ENCODE peak calls at places on chromosomes 2 and 18, in six cellular contexts. A is heart left ventricle, X is pancreas, E is psoas muscle, O is heart right ventricle, L is IMR-90. N is an unnamed sample. For H3K4me1, the result is how much of the 10 kb centered on the place peaks cover.

GRCh38 chr2:219104107-219105050 is 43.7 kb upstream of the IHH start:
- DNase-seq in X (no peak), E (no peak), L (peak), O (no peak), A (no peak), N (no peak)

GRCh38 chr2:57368190-57368589 is 678.4 kb upstream of the VRK2 start:
- DNase-seq in A (no peak), E (no peak), L (no peak), O (no peak), X (no peak), N (no peak)

GRCh38 chr18:12287131-12287681 is 20.8 kb upstream of the TUBB6 start:
- DNase-seq in A (peak), L (no peak), E (no peak), X (no peak), O (no peak), N (no peak)

GRCh38 chr18:13610517-13610916 is 115.8 kb downstream of the FAM210A start:
- DNase-seq in E (no peak), A (no peak), X (no peak), L (no peak), O (no peak), N (peak)

GRCh38 chr2:218890369-218890768 is 9.7 kb downstream of the WNT10A start:
- DNase-seq in E (no peak), O (no peak), X (no peak), L (no peak), A (no peak), N (no peak)

GRCh38 chr2:231611273-231612198 is 18.9 kb downstream of the TEX44 start:
- DNase-seq in X (peak), A (no peak), E (no peak), O (peak), L (peak), N (peak)

GRCh38 chr2:12176621-12177020 is 430.2 kb downstream of the LPIN1 start:
- DNase-seq in O (no peak), L (no peak), X (no peak), E (no peak), A (no peak), N (no peak)

GRCh38 chr2:121608367-121608766 is 40.9 kb downstream of the CLASP1 start:
- DNase-seq in A (no peak), E (no peak), O (no peak), L (peak), X (no peak), N (no peak)

GRCh38 chr2:64114063-64114911 is 29.9 kb downstream of the PELI1 start:
- DNase-seq in O (no peak), E (no peak), X (no peak), L (peak), A (no peak), N (no peak)
- H3K4me1 ChIP-seq in O (under half), E (under half), X (half or more), L (under half), A (half or more), N (under half)

GRCh38 chr2:201223089-201224073 is 37.0 kb upstream of the CASP8 start:
- DNase-seq in A (no peak), X (no peak), L (no peak), O (no peak), E (no peak), N (no peak)
- H3K4me3 ChIP-seq in A (no peak), X (no peak), L (no peak), O (no peak), E (no peak), N (no peak)

GRCh38 chr18:58228176-58228575 is 184.2 kb downstream of the NEDD4L start:
- DNase-seq in E (no peak), A (no peak), X (no peak), O (no peak), L (no peak), N (no peak)
- H3K4me1 ChIP-seq in E (under half), A (under half), X (half or more), O (under half), L (under half), N (under half)

GRCh38 chr2:38260972-38261371 is 116.1 kb downstream of the ATL2 start:
- DNase-seq in O (no peak), E (no peak), A (no peak), X (no peak), L (no peak), N (no peak)
- H3K4me3 ChIP-seq in O (no peak), E (peak), A (no peak), X (no peak), L (no peak), N (no peak)

GRCh38 chr2:2574401-2575184 is 243.5 kb upstream of the MYT1L start:
- DNase-seq in X (no peak), E (peak), L (no peak), A (no peak), O (no peak), N (peak)
- H3K4me1 ChIP-seq in X (under half), E (under half), L (under half), A (under half), O (under half), N (under half)

DNA sequence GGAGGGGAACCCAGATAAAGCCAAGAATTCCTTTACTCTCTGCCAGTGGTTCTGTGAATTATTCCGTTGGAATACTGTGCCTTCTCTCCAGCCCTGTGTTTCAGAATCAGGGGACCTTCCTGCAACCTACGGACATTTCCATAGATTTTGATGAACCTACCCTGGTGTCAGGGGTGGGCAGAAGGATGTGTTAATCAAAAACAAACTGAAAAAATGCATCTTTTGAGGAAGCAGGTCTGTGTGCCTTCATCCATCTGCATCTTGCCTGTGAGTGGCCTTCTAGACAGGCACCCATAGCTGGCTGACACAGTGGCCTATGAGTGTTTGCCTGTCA is 46.1 kb upstream of the ITGA6 start:
- DNase-seq in E (no peak), L (no peak), X (no peak), A (no peak), O (no peak), N (no peak)
- H3K4me3 ChIP-seq in E (no peak), L (no peak), X (no peak), A (no peak), O (no peak), N (no peak)

GRCh38 chr2:136205615-136206014 is 87.7 kb upstream of the CXCR4 start:
- DNase-seq in L (no peak), E (no peak), O (no peak), A (no peak), X (no peak), N (no peak)

GRCh38 chr2:136208682-136209081 is 90.7 kb upstream of the CXCR4 start:
- DNase-seq in A (no peak), O (no peak), E (no peak), X (no peak), L (no peak), N (no peak)

GRCh38 chr2:136207665-136208064 is 89.7 kb upstream of the CXCR4 start:
- DNase-seq in O (no peak), X (no peak), L (no peak), A (no peak), E (no peak), N (no peak)

GRCh38 chr2:136206613-136207012 is 88.7 kb upstream of the CXCR4 start:
- DNase-seq in E (no peak), A (no peak), L (no peak), O (no peak), X (no peak), N (no peak)

DNA sequence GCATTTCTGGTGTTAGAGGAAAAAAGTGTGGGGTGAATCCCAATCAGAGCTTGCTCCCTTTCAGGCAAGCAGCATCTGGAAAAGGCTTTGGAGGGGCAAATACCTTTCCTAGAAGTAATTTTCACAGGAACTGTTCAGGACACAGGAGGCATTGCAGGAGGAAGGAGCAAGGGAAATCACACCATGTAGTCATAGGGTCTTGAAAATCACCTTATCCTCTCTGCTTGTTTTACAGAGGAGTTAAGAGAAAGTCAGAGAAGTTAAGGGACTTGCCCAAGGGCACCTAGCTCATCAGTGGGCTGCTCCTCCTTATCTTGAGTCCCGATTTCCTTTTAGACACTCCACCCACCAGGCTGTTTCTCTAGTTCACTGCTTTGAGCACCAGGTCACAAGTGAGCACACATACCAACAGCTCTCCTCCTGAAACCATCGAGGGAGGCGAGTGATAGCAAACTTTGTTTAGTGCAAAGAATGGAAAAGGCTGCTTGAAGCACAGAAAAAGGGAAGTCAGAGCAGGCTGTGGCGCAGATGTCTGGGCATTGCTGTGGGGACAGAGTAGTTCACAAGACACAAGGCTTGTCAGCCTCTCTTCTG is 89.2 kb upstream of the CXCR4 start:
- DNase-seq in L (no peak), O (no peak), X (no peak), A (no peak), E (peak), N (no peak)
- H3K4me1 ChIP-seq in L (under half), O (under half), X (under half), A (under half), E (under half), N (under half)

GRCh38 chr18:54608008-54608642 is 17.1 kb downstream of the DYNAP start:
- DNase-seq in E (no peak), L (peak), O (no peak), X (no peak), A (no peak), N (no peak)
- H3K4me3 ChIP-seq in E (peak), L (no peak), O (peak), X (no peak), A (no peak), N (no peak)

GRCh38 chr2:172137943-172138342 is 35.2 kb upstream of the DLX2 start:
- DNase-seq in L (no peak), E (no peak), X (no peak), O (no peak), A (no peak), N (no peak)
- H3K4me1 ChIP-seq in L (under half), E (under half), X (under half), O (under half), A (under half), N (under half)

GRCh38 chr2:108271691-108272253 is 16.9 kb upstream of the SULT1C2 start:
- DNase-seq in O (peak), X (no peak), A (no peak), L (peak), E (no peak), N (no peak)
- H3K4me3 ChIP-seq in O (peak), X (no peak), A (no peak), L (peak), E (peak), N (peak)